ENCODE peak calls at places on chromosomes 6 and 20, in seven cellular contexts. S, Z, R, H, J, N and A are unnamed samples.

GRCh38 chr20:64205611-64206026 is 41.4 kb downstream of the MYT1 start:
- DNase-seq in Z (no peak), N (no peak), J (no peak), H (no peak), S (no peak), R (no peak), A (no peak)

GRCh38 chr20:32573167-32573851 is 11.8 kb downstream of the NOL4L start:
- DNase-seq in S (no peak), H (no peak), R (no peak), J (no peak), N (no peak), Z (no peak), A (no peak)

GRCh38 chr6:43113431-43114260 is 37.5 kb downstream of the PTK7 start:
- DNase-seq in J (no peak), S (no peak), N (no peak), R (no peak), H (no peak), Z (no peak), A (no peak)

GRCh38 chr6:6006428-6007310 is at the start of gene NRN1:
- DNase-seq in H (peak), N (no peak), J (no peak), S (peak), Z (no peak), R (no peak), A (no peak)

GRCh38 chr6:36204068-36204753 is 7.7 kb downstream of the BRPF3 start:
- DNase-seq in S (no peak), Z (no peak), J (peak), N (no peak), R (no peak), H (no peak), A (no peak)

GRCh38 chr6:37731888-37732287 is 34.2 kb upstream of the MDGA1 start:
- DNase-seq in Z (peak), N (no peak), H (no peak), J (peak), S (no peak), R (no peak), A (no peak)

GRCh38 chr6:135830452-135830851 is 21.0 kb upstream of the PDE7B start:
- DNase-seq in J (no peak), Z (no peak), H (no peak), S (no peak), R (no peak), N (no peak), A (no peak)

GRCh38 chr6:1636272-1636825 is 26.6 kb downstream of the FOXC1 start:
- DNase-seq in N (peak), Z (no peak), R (no peak), S (no peak), H (no peak), J (no peak), A (no peak)

GRCh38 chr20:48463916-48464315 is 363.9 kb downstream of the PREX1 start:
- DNase-seq in J (no peak), H (no peak), N (no peak), S (peak), R (peak), Z (no peak), A (no peak)

GRCh38 chr20:36848078-36848660 is 27.8 kb upstream of the TLDC2 start:
- DNase-seq in S (no peak), J (no peak), Z (no peak), R (no peak), H (peak), N (peak), A (no peak)

GRCh38 chr20:45679650-45680049 is 9.6 kb upstream of the WFDC11 start:
- DNase-seq in S (no peak), J (no peak), R (no peak), H (no peak), N (no peak), Z (no peak), A (no peak)

GRCh38 chr20:14566505-14566904 is 229.1 kb upstream of the FLRT3 start:
- DNase-seq in N (no peak), J (no peak), R (no peak), Z (no peak), S (no peak), H (no peak), A (no peak)

GRCh38 chr6:152387091-152387490 is 250.1 kb downstream of the SYNE1 start:
- DNase-seq in J (no peak), S (no peak), N (no peak), H (no peak), Z (no peak), R (no peak), A (no peak)

GRCh38 chr6:10522929-10523573 is 1.9 kb downstream of the GCNT2 start:
- DNase-seq in S (no peak), R (no peak), J (no peak), Z (peak), N (no peak), H (peak), A (peak)

GRCh38 chr20:52001999-52002666 is 189.4 kb downstream of the ZFP64 start:
- DNase-seq in S (peak), R (no peak), Z (no peak), N (no peak), J (no peak), H (no peak), A (peak)